ENCODE peak calls at places on chromosomes 6 and 20, in nine cellular contexts. G is RWPE1, L is mucosa of descending colon, X is astrocyte of the spinal cord, B is neural progenitor cell, J is HCT116, N is KBM-7, K is fibroblast of lung, F is NCI-H1105. W is an unnamed sample.

GRCh38 chr6:44456070-44456965 is 68.8 kb downstream of the CDC5L start:
- DNase-seq in G (peak; percentile 75), L (peak; percentile 49), X (peak; percentile 55), B (peak; percentile 56), J (peak; percentile 41), N (peak; percentile 67), K (peak; percentile 71), F (peak; percentile 38), W (peak; percentile 33)

GRCh38 chr6:90019216-90019615 is 124.9 kb downstream of the GJA10 start:
- DNase-seq in G (no peak), L (no peak), X (no peak), B (no peak), J (no peak), N (no peak), K (no peak), F (no peak), W (no peak)

GRCh38 chr20:50151034-50151743 is 2.3 kb downstream of the PEDS1 start:
- DNase-seq in G (peak; percentile 83), L (peak; percentile 51), X (no peak), B (no peak), J (no peak), N (no peak), K (no peak), F (no peak), W (peak; percentile 72)

GRCh38 chr6:106136845-106137244 is 50.7 kb downstream of the PRDM1 start:
- DNase-seq in G (no peak), L (no peak), X (no peak), B (no peak), J (no peak), N (no peak), K (no peak), F (no peak), W (no peak)

GRCh38 chr6:170029416-170030283 is 261.2 kb downstream of the DLL1 start:
- DNase-seq in G (no peak), L (no peak), X (no peak), B (no peak), J (no peak), N (no peak), K (no peak), F (no peak), W (no peak)

GRCh38 chr20:61548069-61548468 is 296.0 kb downstream of the CDH4 start:
- DNase-seq in G (no peak), L (no peak), X (no peak), B (no peak), J (no peak), N (no peak), K (no peak), F (no peak), W (no peak)

GRCh38 chr6:134173936-134174789 is 121.7 kb upstream of the SLC2A12 start:
- DNase-seq in G (peak; percentile 65), L (peak; percentile 87), X (peak; percentile 88), B (peak; percentile 87), J (peak; percentile 76), N (peak; percentile 86), K (peak; percentile 77), F (peak; percentile 52), W (peak; percentile 31)

GRCh38 chr6:35044145-35044745 is 96.9 kb downstream of the TCP11 start:
- DNase-seq in G (no peak), L (peak; percentile 66), X (peak; percentile 76), B (peak; percentile 67), J (no peak), N (no peak), K (peak; percentile 36), F (no peak), W (peak; percentile 97)

GRCh38 chr6:155486795-155487294 is 31.2 kb upstream of the NOX3 start:
- DNase-seq in G (no peak), L (no peak), X (no peak), B (no peak), J (no peak), N (no peak), K (no peak), F (no peak), W (no peak)

GRCh38 chr6:66970373-66970772 is 1263.3 kb upstream of the EYS start:
- DNase-seq in G (no peak), L (no peak), X (no peak), B (no peak), J (no peak), N (no peak), K (peak; percentile 1), F (no peak), W (no peak)

GRCh38 chr6:149840345-149841075 is 23.6 kb downstream of the LRP11 start:
- DNase-seq in G (peak; percentile 92), L (peak; percentile 78), X (peak; percentile 67), B (peak; percentile 56), J (peak; percentile 68), N (peak; percentile 43), K (peak; percentile 84), F (peak; percentile 93), W (peak; percentile 88)

GRCh38 chr6:117605169-117605826 is 3.0 kb upstream of the GOPC start:
- DNase-seq in G (peak; percentile 68), L (no peak), X (peak; percentile 79), B (peak; percentile 66), J (peak; percentile 71), N (peak; percentile 79), K (peak; percentile 76), F (peak; percentile 43), W (peak; percentile 84)

GRCh38 chr6:158660331-158660730 is 10.5 kb downstream of the SYTL3 start:
- DNase-seq in G (peak; percentile 55), L (peak; percentile 55), X (no peak), B (peak; percentile 34), J (no peak), N (peak; percentile 40), K (no peak), F (peak; percentile 98), W (peak; percentile 92)

GRCh38 chr6:98657764-98658163 is 176.6 kb upstream of the POU3F2 start:
- DNase-seq in G (peak; percentile 8), L (no peak), X (peak; percentile 70), B (peak; percentile 80), J (no peak), N (peak; percentile 18), K (peak; percentile 54), F (no peak), W (no peak)

W was measured in NCI-H2029 treated with DMSO at 0.1 percent for 48 hours.